ENCODE peak calls at places on chromosomes 2 and 18, in five cellular contexts. G, D, I, N and U are unnamed samples.

GRCh38 chr2:65602851-65603250 is 170.5 kb upstream of the SPRED2 start:
- DNase-seq in G (no peak), D (no peak), I (no peak), N (no peak), U (no peak)

GRCh38 chr18:26419746-26420145 is 128.6 kb downstream of the KCTD1 start:
- DNase-seq in G (no peak), D (no peak), I (no peak), N (no peak), U (no peak)

GRCh38 chr2:190105554-190105953 is 43.0 kb upstream of the MSTN start:
- DNase-seq in G (no peak), D (no peak), I (no peak), N (no peak), U (no peak)

GRCh38 chr2:112031473-112031872 is 23.6 kb upstream of the TMEM87B start:
- DNase-seq in G (no peak), D (no peak), I (no peak), N (no peak), U (peak)

GRCh38 chr18:12276736-12277554 is 22.8 kb downstream of the CIDEA start:
- DNase-seq in G (no peak), D (no peak), I (no peak), N (no peak), U (peak)

GRCh38 chr2:30315391-30316055 is 84.2 kb downstream of the LBH start:
- DNase-seq in G (no peak), D (no peak), I (no peak), N (no peak), U (no peak)

GRCh38 chr2:67500541-67500940 is 103.4 kb downstream of the ETAA1 start:
- DNase-seq in G (no peak), D (no peak), I (no peak), N (no peak), U (no peak)

GRCh38 chr2:58064136-58064535 is 17.5 kb downstream of the VRK2 start:
- DNase-seq in G (no peak), D (no peak), I (no peak), N (no peak), U (no peak)

GRCh38 chr2:85790499-85790898 is 36.7 kb downstream of the ATOH8 start:
- DNase-seq in G (no peak), D (peak), I (no peak), N (no peak), U (no peak)

GRCh38 chr2:95050385-95051300 is 25.1 kb downstream of the MAL start:
- DNase-seq in G (no peak), D (peak), I (no peak), N (no peak), U (no peak)

GRCh38 chr2:72143441-72144356 is 4.0 kb downstream of the CYP26B1 start:
- DNase-seq in G (peak), D (peak), I (no peak), N (no peak), U (no peak)
- H3K4me3 ChIP-seq in G (peak), D (peak), I (peak), N (peak), U (peak)

DNA sequence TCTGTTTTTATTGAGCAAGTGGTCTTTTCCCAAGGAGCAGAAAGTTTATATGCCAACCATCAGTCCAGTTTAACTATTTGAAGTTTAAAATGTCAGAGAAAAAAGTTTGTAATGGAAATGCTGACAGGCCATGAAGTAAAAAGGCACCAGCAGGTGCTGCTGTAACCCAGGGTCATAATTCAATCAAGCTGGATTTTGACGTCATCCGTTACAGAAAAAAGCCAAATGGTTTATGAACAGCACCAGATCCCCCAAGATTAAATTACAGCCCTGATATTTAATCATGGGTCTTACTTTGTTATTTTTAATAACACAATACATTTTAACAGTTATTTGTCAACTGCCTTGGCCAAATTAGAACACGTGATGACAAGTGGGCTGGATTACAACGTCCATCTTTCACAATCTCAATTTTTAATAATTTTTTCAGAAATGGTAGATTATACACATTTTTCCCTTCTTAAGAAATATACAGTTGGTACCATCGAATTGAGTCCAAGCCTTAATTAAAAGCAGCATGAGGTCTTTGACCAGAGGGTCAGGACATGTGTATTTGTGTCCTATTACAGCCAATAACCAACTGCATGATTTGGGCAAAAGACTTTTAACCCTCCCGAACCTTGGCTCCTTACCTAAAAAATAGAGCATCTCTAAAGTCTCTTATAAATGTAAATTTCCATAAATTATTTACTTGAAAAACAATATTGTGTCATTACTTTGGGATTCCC is 10.0 kb downstream of the TCF4 start:
- DNase-seq in G (no peak), D (no peak), I (no peak), N (no peak), U (no peak)
- TF ChIP-seq CTCF in G (no peak), D (no peak), I (peak), N (no peak), U (no peak)

GRCh38 chr2:226159875-226160479 is 639.6 kb downstream of the IRS1 start:
- DNase-seq in G (no peak), D (no peak), I (no peak), N (no peak), U (no peak)
- H3K4me3 ChIP-seq in G (no peak), D (no peak), I (no peak), N (no peak), U (no peak)

GRCh38 chr2:200305797-200306718 is at the start of gene SPATS2L:
- DNase-seq in G (peak), D (peak), I (peak), N (peak), U (peak)
- TF ChIP-seq CTCF in G (no peak), D (no peak), I (no peak), N (peak), U (peak)

GRCh38 chr2:46979611-46980010 is 64.0 kb upstream of the MCFD2 start:
- DNase-seq in G (peak), D (peak), I (no peak), N (peak), U (no peak)
- H3K4me3 ChIP-seq in G (no peak), D (no peak), I (no peak), N (no peak), U (no peak)

DNA sequence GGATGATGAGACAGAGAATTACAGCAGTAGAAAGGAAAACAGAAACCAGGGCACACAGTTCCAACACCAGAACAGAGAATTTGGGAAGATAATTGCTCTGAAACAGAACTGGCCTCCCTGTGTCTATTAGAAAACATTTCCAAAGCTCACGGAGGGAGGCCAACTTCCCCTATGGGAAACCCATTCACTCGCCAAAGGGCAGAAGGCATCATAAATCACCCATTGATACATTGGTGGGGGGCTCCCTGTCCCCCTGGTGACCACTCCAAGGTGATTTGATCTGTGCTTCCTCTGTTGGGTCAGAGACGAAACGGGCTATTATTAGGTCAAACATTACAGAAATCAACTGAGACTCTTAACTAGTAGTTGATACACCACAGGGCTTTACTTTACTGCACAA is 3.8 kb downstream of the ARL4C start:
- DNase-seq in G (no peak), D (no peak), I (no peak), N (no peak), U (no peak)
- TF ChIP-seq CTCF in G (no peak), D (no peak), I (no peak), N (no peak), U (no peak)

GRCh38 chr2:120442541-120442922 is 96.6 kb downstream of the INHBB start:
- DNase-seq in G (no peak), D (no peak), I (no peak), N (no peak), U (no peak)
- H3K4me3 ChIP-seq in G (no peak), D (peak), I (peak), N (no peak), U (peak)

DNA sequence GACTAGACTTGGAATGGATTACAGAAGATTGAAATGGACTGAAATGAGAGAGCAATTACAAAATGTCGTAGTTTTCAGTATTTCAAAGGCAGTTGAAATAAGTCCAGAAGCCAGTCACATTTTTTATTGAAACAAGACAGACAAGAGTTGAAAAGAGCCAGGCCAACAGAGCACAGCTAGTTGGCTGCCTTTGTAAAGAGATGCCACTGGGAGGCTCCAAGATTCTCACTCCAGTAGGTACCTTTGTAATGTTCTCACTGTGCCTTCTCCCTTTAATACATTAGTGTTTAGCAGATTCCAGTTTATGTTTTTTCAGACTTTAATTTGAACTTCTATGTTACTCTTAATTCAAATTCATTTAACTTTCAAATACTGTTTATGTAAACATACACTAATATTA is 234.8 kb downstream of the DSEL start:
- DNase-seq in G (no peak), D (no peak), I (no peak), N (no peak), U (no peak)
- TF ChIP-seq CTCF in G (no peak), D (no peak), I (no peak), N (no peak), U (no peak)

GRCh38 chr2:239267411-239267941 is 133.3 kb downstream of the HDAC4 start:
- DNase-seq in G (peak), D (peak), I (no peak), N (peak), U (peak)
- H3K4me3 ChIP-seq in G (peak), D (peak), I (no peak), N (no peak), U (no peak)

DNA sequence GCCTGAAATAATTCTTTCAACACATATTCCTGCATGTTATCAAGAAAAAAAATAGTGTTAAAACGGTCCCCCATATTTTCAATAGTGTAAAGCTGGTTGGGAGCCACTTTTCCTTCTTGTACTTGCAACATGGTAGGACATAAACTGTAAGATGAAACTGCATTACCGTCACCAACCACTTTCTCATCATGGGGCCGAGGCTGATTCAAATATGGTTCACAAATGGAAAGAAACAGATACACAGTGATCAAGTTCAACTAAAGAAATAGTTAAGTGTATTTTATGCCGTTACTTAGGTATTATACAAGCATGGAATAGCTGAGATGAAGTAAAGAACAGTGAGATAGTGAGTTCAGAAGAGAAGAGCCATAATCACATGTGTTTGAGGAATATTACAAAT is 360.7 kb downstream of the ZEB2 start:
- DNase-seq in G (no peak), D (no peak), I (no peak), N (no peak), U (no peak)
- TF ChIP-seq CTCF in G (no peak), D (no peak), I (no peak), N (no peak), U (no peak)